ENCODE peak calls at places on chromosomes 6 and 20, in five cellular contexts. Q is HepG2, Z is upper lobe of left lung, W is A549, K is K562. M is an unnamed sample.

GRCh38 chr20:48157970-48158369 is 372.7 kb upstream of the SULF2 start:
- ATAC-seq in K (no peak), W (no peak), Z (peak; percentile 38), Q (no peak), M (no peak)

GRCh38 chr20:58307270-58307669 is 2.2 kb upstream of the RAB22A start:
- ATAC-seq in W (no peak), K (no peak), Q (no peak), Z (no peak), M (no peak)

GRCh38 chr20:48667889-48668413 is 159.8 kb downstream of the PREX1 start:
- ATAC-seq in Q (peak; percentile 76), Z (no peak), K (no peak), W (no peak), M (peak; percentile 35)

GRCh38 chr6:148999921-149000589 is 253.2 kb downstream of the UST start:
- ATAC-seq in Z (peak; percentile 84), Q (no peak), W (peak; percentile 83), K (no peak), M (peak; percentile 67)

GRCh38 chr6:121748850-121749249 is 313.4 kb downstream of the GJA1 start:
- ATAC-seq in W (no peak), Q (no peak), Z (no peak), K (no peak), M (no peak)

GRCh38 chr6:25346064-25346463 is 66.9 kb downstream of the CARMIL1 start:
- ATAC-seq in K (no peak), W (no peak), Q (no peak), Z (peak; percentile 47), M (no peak)

GRCh38 chr20:25212242-25212641 is 16.7 kb downstream of the ENTPD6 start:
- ATAC-seq in Q (no peak), Z (no peak), K (no peak), W (no peak), M (no peak)

GRCh38 chr20:38452880-38453624 is 17.9 kb upstream of the SNHG17 start:
- ATAC-seq in Z (no peak), Q (no peak), K (peak; percentile 83), W (no peak), M (no peak)

GRCh38 chr20:44123251-44123650 is 63.7 kb downstream of the JPH2 start:
- ATAC-seq in Q (peak; percentile 25), K (no peak), Z (no peak), W (no peak), M (no peak)

GRCh38 chr6:159473844-159474243 is 219.2 kb downstream of the SOD2 start:
- ATAC-seq in W (no peak), Z (no peak), Q (no peak), K (no peak), M (peak; percentile 50)

GRCh38 chr6:118122161-118122560 is 215.1 kb downstream of the SLC35F1 start:
- ATAC-seq in K (no peak), Q (no peak), W (no peak), Z (no peak), M (no peak)

GRCh38 chr20:1122388-1123315 is 4.2 kb downstream of the PSMF1 start:
- ATAC-seq in Q (peak; percentile 73), W (no peak), Z (no peak), K (peak; percentile 50), M (no peak)

GRCh38 chr6:30481213-30481964 is 7.9 kb upstream of the HLA-E start:
- ATAC-seq in Q (peak; percentile 53), K (peak; percentile 31), Z (peak; percentile 4), W (peak; percentile 57), M (no peak)

GRCh38 chr6:3884007-3884745 is 35.0 kb downstream of the FAM50B start:
- ATAC-seq in W (peak; percentile 35), Q (peak; percentile 13), Z (peak; percentile 53), K (no peak), M (no peak)

GRCh38 chr6:136587527-136587926 is 37.3 kb upstream of the MAP7 start:
- ATAC-seq in Q (no peak), K (no peak), W (no peak), Z (no peak), M (no peak)

GRCh38 chr6:3128381-3129108 is 10.0 kb downstream of the BPHL start:
- ATAC-seq in Q (no peak), Z (no peak), W (no peak), K (no peak), M (no peak)

GRCh38 chr20:1328680-1329330 is at the start of gene SDCBP2:
- ATAC-seq in Q (no peak), W (no peak), Z (no peak), K (no peak), M (no peak)

GRCh38 chr6:56706981-56707726 is 64.5 kb upstream of the DST start:
- ATAC-seq in W (no peak), Q (no peak), K (no peak), Z (no peak), M (no peak)

GRCh38 chr6:158313989-158314388 is 1.7 kb downstream of the TULP4 start:
- ATAC-seq in Q (no peak), Z (peak; percentile 73), W (no peak), K (peak; percentile 53), M (no peak)

GRCh38 chr6:154386848-154387717 is 30.5 kb upstream of the IPCEF1 start:
- ATAC-seq in Z (no peak), K (no peak), W (peak; percentile 70), Q (peak; percentile 74), M (no peak)

GRCh38 chr6:94600648-94601047 is 976.7 kb upstream of the MANEA start:
- ATAC-seq in Q (no peak), K (no peak), Z (no peak), W (no peak), M (no peak)

GRCh38 chr20:59400666-59401065 is 100.3 kb downstream of the EDN3 start:
- ATAC-seq in W (no peak), Q (no peak), K (no peak), Z (no peak), M (no peak)

DNA sequence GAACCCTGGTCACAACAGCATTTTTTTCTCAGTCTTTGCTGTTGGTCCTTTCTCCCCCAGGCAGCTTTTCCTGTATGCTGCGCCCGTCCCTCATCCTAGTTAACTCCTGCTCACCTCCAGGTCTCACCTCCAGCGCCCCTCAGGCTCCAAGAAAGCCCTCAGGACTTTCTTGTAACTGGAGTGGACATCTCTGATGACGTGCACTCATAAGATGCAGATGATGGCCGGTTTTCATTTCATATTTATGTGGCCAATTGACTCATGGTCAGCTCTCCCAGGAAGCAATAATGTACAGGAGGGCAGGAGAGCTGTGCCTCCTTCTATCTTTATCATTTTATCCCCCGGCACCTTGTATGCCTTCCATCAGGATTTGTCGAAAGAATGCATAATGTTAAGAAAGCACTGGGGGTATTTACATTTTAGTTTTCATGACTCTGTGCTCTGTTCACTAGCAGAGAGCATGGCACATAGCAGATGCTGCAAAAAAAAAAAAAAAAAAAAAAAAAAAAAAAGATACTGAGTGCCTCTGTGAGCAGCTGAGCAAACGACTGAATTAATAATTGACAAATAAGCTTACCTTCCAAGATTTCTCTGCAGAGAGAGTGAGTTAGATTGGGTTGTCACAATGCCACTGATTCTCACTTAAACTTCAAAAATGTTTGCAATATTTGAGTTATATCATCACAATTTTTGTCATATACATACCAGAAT is 170.2 kb downstream of the DOK5 start:
- ATAC-seq in K (no peak), Z (no peak), Q (no peak), W (no peak), M (no peak)
- TF ChIP-seq EP300 in K (no peak), Z (no peak), Q (no peak), W (no peak), M (no peak)

GRCh38 chr6:61711849-61712248 is 574.2 kb downstream of the KHDRBS2 start:
- ATAC-seq in K (no peak), Z (no peak), Q (no peak), W (no peak), M (no peak)
- TF ChIP-seq CTCF in K (no peak), Z (no peak), Q (no peak), W (no peak), M (no peak)

GRCh38 chr6:138593100-138593877 is 94.0 kb upstream of the NHSL1 start:
- ATAC-seq in Q (peak; percentile 85), Z (peak; percentile 91), W (peak; percentile 88), K (no peak), M (peak; percentile 87)
- TF ChIP-seq EP300 in Q (peak; percentile 9), Z (no peak), W (peak; percentile 33), K (no peak), M (no peak)

DNA sequence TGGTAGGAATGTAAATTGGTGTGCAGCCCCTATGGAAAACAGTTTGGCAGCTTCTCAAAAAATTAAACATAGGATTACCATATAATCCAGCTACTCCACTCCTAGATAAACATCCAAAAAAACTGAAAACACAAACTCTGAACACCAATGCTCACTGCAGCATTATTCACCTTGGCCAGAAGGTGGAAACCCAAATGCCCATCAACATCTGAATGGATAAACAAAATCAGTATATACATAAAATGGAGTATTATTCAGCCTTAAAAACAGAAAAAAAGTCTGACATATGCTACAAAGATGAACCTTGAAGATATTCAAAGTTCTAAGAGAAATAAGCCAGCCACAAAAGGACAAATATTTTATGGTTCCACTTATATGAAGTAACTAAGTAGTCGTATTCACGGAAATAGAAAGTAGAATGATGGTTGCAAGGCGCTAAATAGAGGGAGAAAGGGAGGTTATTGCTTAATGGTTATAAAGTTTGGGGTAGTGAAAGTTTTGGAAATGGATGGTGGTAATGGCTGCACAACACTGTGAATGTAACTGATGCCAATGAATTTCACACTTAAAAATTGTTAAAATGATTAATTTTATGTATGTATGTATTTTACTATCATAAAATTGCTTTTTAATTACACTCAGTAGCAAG is 4.0 kb downstream of the PHF10 start:
- ATAC-seq in K (no peak), W (no peak), Z (no peak), Q (no peak), M (no peak)
- TF ChIP-seq CTCF in K (peak; percentile 15), W (no peak), Z (no peak), Q (peak; percentile 13), M (no peak)

DNA sequence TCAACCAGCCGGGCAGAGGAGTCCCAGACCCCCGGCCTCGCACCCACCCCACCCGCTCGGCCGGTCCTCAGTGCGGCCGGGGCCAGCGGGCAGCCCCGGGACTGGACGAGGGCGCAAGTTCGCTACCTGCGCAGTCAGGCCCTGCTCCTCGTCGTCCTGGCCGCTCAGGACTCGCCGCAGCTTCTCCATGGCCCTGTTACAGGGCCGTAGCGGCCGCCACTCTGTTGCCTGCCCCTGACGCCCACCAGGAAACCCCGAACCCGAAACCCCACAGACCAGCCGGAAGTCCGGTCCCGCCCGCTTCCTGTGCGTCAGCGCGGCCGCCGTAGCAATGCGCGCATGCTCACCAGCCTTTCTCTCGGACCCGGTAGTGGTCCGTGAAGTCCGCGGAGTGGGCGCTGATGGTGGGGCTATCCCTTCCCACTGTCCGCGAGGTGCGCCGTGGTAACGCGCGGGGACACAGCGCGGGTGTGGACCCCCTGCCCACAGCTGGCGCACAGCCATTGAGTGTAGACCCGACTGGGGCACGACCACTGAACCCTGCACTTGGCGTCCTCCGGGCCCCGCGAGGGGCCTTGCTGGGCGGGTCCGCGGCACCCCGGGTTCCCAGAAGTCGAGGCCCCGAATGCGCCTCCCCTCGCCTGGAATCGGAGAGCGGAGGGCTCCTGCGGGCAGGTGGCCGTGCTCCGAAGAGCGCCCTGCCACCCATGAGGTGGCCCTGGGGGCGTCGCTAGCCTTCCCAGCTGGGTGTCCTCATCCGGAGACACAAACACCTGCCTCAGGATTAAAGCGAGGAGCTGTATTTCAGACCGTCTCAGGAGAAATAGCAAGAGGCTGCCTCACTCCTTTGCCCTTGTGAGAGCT is at the start of gene SFT2D1:
- ATAC-seq in Q (peak; percentile 97), W (peak; percentile 97), Z (peak; percentile 99), K (peak; percentile 97), M (peak; percentile 94)
- TF ChIP-seq EP300 in Q (peak; percentile 20), W (no peak), Z (no peak), K (peak; percentile 34), M (no peak)